ENCODE peak calls at places on chromosomes 16 and 17, in five cellular contexts. M is DND-41, W is mucosa of descending colon, S is BJ, U is AG04449. D is an unnamed sample.

GRCh38 chr17:5785343-5785742 is 201.0 kb upstream of the NLRP1 start:
- DNase-seq in M (no peak), W (no peak), S (no peak), U (no peak), D (no peak)

GRCh38 chr16:88964636-88965035 is 12.4 kb downstream of the CBFA2T3 start:
- DNase-seq in M (no peak), W (no peak), S (no peak), U (no peak), D (no peak)

GRCh38 chr16:57379579-57379978 is 7.3 kb downstream of the CX3CL1 start:
- DNase-seq in M (no peak), W (peak), S (no peak), U (no peak), D (no peak)

GRCh38 chr17:40518401-40519088 is 17.1 kb upstream of the TNS4 start:
- DNase-seq in M (peak), W (no peak), S (no peak), U (no peak), D (no peak)

GRCh38 chr16:80231888-80232287 is 308.9 kb upstream of the DYNLRB2 start:
- DNase-seq in M (no peak), W (no peak), S (peak), U (peak), D (no peak)

GRCh38 chr16:3235856-3236669 is 1.1 kb upstream of the ZNF200 start:
- DNase-seq in M (no peak), W (peak), S (no peak), U (no peak), D (no peak)

GRCh38 chr17:18951941-18952842 is at the start of gene SLC5A10:
- DNase-seq in M (no peak), W (peak), S (no peak), U (no peak), D (no peak)

GRCh38 chr16:8908779-8909468 is 26.8 kb downstream of the LITAFD start:
- DNase-seq in M (no peak), W (no peak), S (no peak), U (no peak), D (no peak)

GRCh38 chr16:24844101-24845030 is 1.4 kb upstream of the SLC5A11 start:
- DNase-seq in M (no peak), W (no peak), S (no peak), U (no peak), D (no peak)

GRCh38 chr16:59510008-59510424 is 775.9 kb upstream of the GOT2 start:
- DNase-seq in M (no peak), W (no peak), S (no peak), U (no peak), D (no peak)

GRCh38 chr16:20928774-20929411 is 28.3 kb downstream of the LYRM1 start:
- DNase-seq in M (no peak), W (no peak), S (no peak), U (no peak), D (no peak)

GRCh38 chr17:41065829-41066624 is at the start of gene KRTAP2-4:
- DNase-seq in M (no peak), W (no peak), S (peak), U (peak), D (no peak)

GRCh38 chr16:68009157-68009735 is 6.5 kb downstream of the DPEP2NB start:
- DNase-seq in M (no peak), W (no peak), S (no peak), U (no peak), D (no peak)
- TF ChIP-seq CTCF in M (no peak), W (no peak), S (no peak), U (no peak), D (no peak)

GRCh38 chr16:83799336-83799735 is 8.4 kb upstream of the HSBP1 start:
- DNase-seq in M (no peak), W (no peak), S (no peak), U (no peak), D (no peak)
- TF ChIP-seq CTCF in M (no peak), W (no peak), S (no peak), U (no peak), D (no peak)

DNA sequence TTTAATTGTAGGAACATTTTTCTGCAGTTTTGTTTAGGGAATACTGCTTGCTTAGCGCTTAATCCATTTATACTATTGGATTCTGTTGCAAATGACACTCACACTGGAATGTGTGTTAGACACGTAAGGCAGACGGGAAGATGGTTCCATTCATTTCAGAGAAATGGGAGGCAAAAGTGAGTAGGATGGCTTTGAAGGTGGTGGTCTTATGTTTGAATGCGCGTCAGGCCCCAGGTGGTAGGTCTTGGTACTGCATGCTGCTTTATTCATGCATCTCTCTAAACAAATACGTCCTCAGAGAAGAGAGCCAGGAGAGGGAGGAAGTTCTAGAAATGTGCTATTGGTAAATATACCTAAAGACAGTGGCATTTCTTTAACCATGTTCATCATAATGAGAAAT is 997.6 kb upstream of the RBFOX1 start:
- DNase-seq in M (peak), W (no peak), S (no peak), U (no peak), D (no peak)
- TF ChIP-seq CTCF in M (peak), W (no peak), S (peak), U (no peak), D (no peak)

GRCh38 chr17:57551321-57552079 is 193.6 kb downstream of the CCDC182 start:
- DNase-seq in M (peak), W (peak), S (no peak), U (no peak), D (peak)

GRCh38 chr17:57553525-57553924 is 191.6 kb downstream of the CCDC182 start:
- DNase-seq in M (no peak), W (no peak), S (no peak), U (no peak), D (no peak)

GRCh38 chr17:57550671-57551315 is 194.3 kb downstream of the CCDC182 start:
- DNase-seq in M (no peak), W (no peak), S (no peak), U (no peak), D (no peak)

GRCh38 chr17:57553991-57554825 is 190.9 kb downstream of the CCDC182 start:
- DNase-seq in M (peak), W (no peak), S (no peak), U (no peak), D (no peak)

DNA sequence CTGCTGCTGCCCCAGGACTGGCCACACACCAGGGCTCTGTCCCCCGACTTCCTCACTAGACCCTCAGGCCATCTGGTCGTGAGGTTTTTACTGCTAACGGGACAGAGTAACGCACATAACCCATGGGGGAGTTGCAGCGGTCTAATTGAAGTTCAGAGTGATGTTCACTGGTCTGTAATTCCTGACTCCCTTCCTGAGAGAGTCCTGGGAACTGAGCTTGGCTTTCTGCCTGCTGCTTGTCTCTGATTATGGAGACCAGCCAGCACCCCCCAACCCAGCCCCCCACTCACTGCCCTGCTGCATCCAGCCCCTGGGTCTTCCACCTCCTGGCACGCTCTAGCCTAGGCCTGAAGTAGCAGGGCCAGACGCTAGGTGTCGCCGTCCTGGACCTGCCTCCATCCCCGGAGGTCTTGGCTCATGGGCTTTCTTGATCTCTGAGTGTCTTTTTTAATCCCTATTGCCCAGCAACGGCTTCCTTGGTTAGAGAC is 192.9 kb downstream of the CCDC182 start:
- DNase-seq in M (peak), W (no peak), S (no peak), U (no peak), D (peak)
- TF ChIP-seq CTCF in M (peak), W (peak), S (peak), U (peak), D (no peak)

GRCh38 chr16:72836985-72837384 is 210.9 kb downstream of the ZFHX3 start:
- DNase-seq in M (no peak), W (no peak), S (no peak), U (no peak), D (no peak)
- TF ChIP-seq CTCF in M (peak), W (no peak), S (no peak), U (no peak), D (no peak)

GRCh38 chr17:29114141-29114540 is 66.1 kb downstream of the MYO18A start:
- DNase-seq in M (no peak), W (no peak), S (no peak), U (no peak), D (no peak)

GRCh38 chr17:29112780-29113295 is 67.4 kb downstream of the MYO18A start:
- DNase-seq in M (no peak), W (no peak), S (no peak), U (no peak), D (no peak)

GRCh38 chr17:29115435-29115834 is 64.8 kb downstream of the MYO18A start:
- DNase-seq in M (no peak), W (no peak), S (no peak), U (no peak), D (no peak)

GRCh38 chr17:29111816-29112499 is 68.2 kb downstream of the MYO18A start:
- DNase-seq in M (peak), W (no peak), S (no peak), U (no peak), D (peak)

GRCh38 chr17:29113334-29113733 is 66.9 kb downstream of the MYO18A start:
- DNase-seq in M (no peak), W (no peak), S (no peak), U (no peak), D (no peak)
- TF ChIP-seq CTCF in M (peak), W (no peak), S (peak), U (no peak), D (no peak)

GRCh38 chr16:35186045-35186759 is 1726.8 kb downstream of the TP53TG3F start:
- DNase-seq in M (no peak), W (no peak), S (no peak), U (no peak), D (no peak)

GRCh38 chr16:35184356-35184870 is 1725.0 kb downstream of the TP53TG3F start:
- DNase-seq in M (no peak), W (peak), S (no peak), U (no peak), D (no peak)

GRCh38 chr16:35185366-35186044 is 1726.1 kb downstream of the TP53TG3F start:
- DNase-seq in M (no peak), W (peak), S (no peak), U (no peak), D (no peak)

GRCh38 chr16:35187665-35188225 is 1728.3 kb downstream of the TP53TG3F start:
- DNase-seq in M (no peak), W (no peak), S (no peak), U (no peak), D (no peak)

GRCh38 chr16:35188288-35189155 is 1729.1 kb downstream of the TP53TG3F start:
- DNase-seq in M (no peak), W (peak), S (no peak), U (no peak), D (no peak)
- TF ChIP-seq CTCF in M (peak), W (no peak), S (no peak), U (no peak), D (no peak)

D was measured in activated B cell treated with CpG ODN at 0.5 μM for 24 hours.